ENCODE peak calls at places on chromosomes 11 and 22, in eight cellular contexts. P, D, B, R, G, A, X and E are unnamed samples.

GRCh38 chr11:72091292-72091691 is 10.6 kb downstream of the LRRC51 start:
- DNase-seq in P (peak), D (peak), B (peak), R (peak), G (peak), A (peak), X (no peak), E (peak)

GRCh38 chr11:23594755-23595154 is 734.5 kb upstream of the CCDC179 start:
- DNase-seq in P (no peak), D (no peak), B (no peak), R (no peak), G (no peak), A (no peak), X (no peak), E (no peak)

GRCh38 chr11:2518983-2519340 is 74.2 kb downstream of the KCNQ1 start:
- DNase-seq in P (no peak), D (no peak), B (no peak), R (no peak), G (no peak), A (no peak), X (no peak), E (no peak)

GRCh38 chr11:73193251-73194033 is 24.6 kb upstream of the P2RY2 start:
- DNase-seq in P (no peak), D (no peak), B (no peak), R (no peak), G (no peak), A (no peak), X (no peak), E (no peak)

GRCh38 chr11:56883590-56883989 is 105.1 kb upstream of the OR5AK2 start:
- DNase-seq in P (no peak), D (no peak), B (no peak), R (no peak), G (no peak), A (no peak), X (no peak), E (no peak)

GRCh38 chr22:50503475-50504145 is 3.9 kb downstream of the LMF2 start:
- DNase-seq in P (no peak), D (no peak), B (no peak), R (no peak), G (no peak), A (no peak), X (no peak), E (no peak)

GRCh38 chr11:29676993-29677392 is 339.8 kb downstream of the KCNA4 start:
- DNase-seq in P (peak), D (no peak), B (no peak), R (no peak), G (no peak), A (no peak), X (no peak), E (no peak)

GRCh38 chr11:9825315-9825714 is 161.4 kb downstream of the SWAP70 start:
- DNase-seq in P (peak), D (no peak), B (peak), R (no peak), G (no peak), A (no peak), X (peak), E (no peak)

GRCh38 chr11:118522571-118523072 is 4.7 kb upstream of the TTC36 start:
- DNase-seq in P (peak), D (no peak), B (peak), R (no peak), G (peak), A (no peak), X (no peak), E (no peak)

GRCh38 chr22:24176630-24177029 is 4.7 kb upstream of the SUSD2 start:
- DNase-seq in P (no peak), D (no peak), B (no peak), R (no peak), G (no peak), A (no peak), X (no peak), E (no peak)